ENCODE peak calls at places on chromosomes 11 and 22, in ten cellular contexts. One of them, this sample, is unnamed.

GRCh38 chr11:80837051-80837450 is 1396.2 kb upstream of the TENM4 start:
- DNase-seq in neural crest cell: no peak
- DNase-seq in NCI-H1092: no peak
- DNase-seq in KBM-7: no peak
- DNase-seq in nephron progenitor cell: no peak
- DNase-seq in GM23248: no peak
- DNase-seq in astrocyte: no peak
- DNase-seq in coronary artery: no peak
- DNase-seq in adrenal gland: no peak
- DNase-seq in fibroblast of villous mesenchyme: no peak
- DNase-seq in this sample: no peak

GRCh38 chr11:102802341-102802740 is 4.4 kb upstream of the MMP1 start:
- DNase-seq in coronary artery: no peak
- DNase-seq in neural crest cell: no peak
- DNase-seq in KBM-7: no peak
- DNase-seq in fibroblast of villous mesenchyme: peak
- DNase-seq in GM23248: peak
- DNase-seq in NCI-H1092: no peak
- DNase-seq in adrenal gland: no peak
- DNase-seq in nephron progenitor cell: no peak
- DNase-seq in astrocyte: peak
- DNase-seq in this sample: no peak

GRCh38 chr11:119371778-119372182 is 9.7 kb downstream of the USP2 start:
- DNase-seq in adrenal gland: peak
- DNase-seq in KBM-7: no peak
- DNase-seq in fibroblast of villous mesenchyme: no peak
- DNase-seq in coronary artery: no peak
- DNase-seq in astrocyte: no peak
- DNase-seq in GM23248: no peak
- DNase-seq in neural crest cell: no peak
- DNase-seq in nephron progenitor cell: no peak
- DNase-seq in NCI-H1092: peak
- DNase-seq in this sample: no peak

GRCh38 chr22:44311855-44312170 is 938 bp downstream of the SHISAL1 start:
- DNase-seq in astrocyte: peak
- DNase-seq in fibroblast of villous mesenchyme: peak
- DNase-seq in neural crest cell: no peak
- DNase-seq in NCI-H1092: no peak
- DNase-seq in nephron progenitor cell: no peak
- DNase-seq in KBM-7: no peak
- DNase-seq in coronary artery: no peak
- DNase-seq in GM23248: peak
- DNase-seq in adrenal gland: no peak
- DNase-seq in this sample: no peak

GRCh38 chr22:23226497-23226850 is 46.2 kb downstream of the BCR start:
- DNase-seq in neural crest cell: no peak
- DNase-seq in fibroblast of villous mesenchyme: peak
- DNase-seq in GM23248: peak
- DNase-seq in NCI-H1092: no peak
- DNase-seq in KBM-7: no peak
- DNase-seq in astrocyte: no peak
- DNase-seq in nephron progenitor cell: no peak
- DNase-seq in coronary artery: no peak
- DNase-seq in adrenal gland: no peak
- DNase-seq in this sample: no peak

GRCh38 chr11:45578286-45578685 is 87.1 kb downstream of the CHST1 start:
- DNase-seq in nephron progenitor cell: no peak
- DNase-seq in KBM-7: no peak
- DNase-seq in coronary artery: no peak
- DNase-seq in neural crest cell: no peak
- DNase-seq in NCI-H1092: no peak
- DNase-seq in GM23248: no peak
- DNase-seq in astrocyte: no peak
- DNase-seq in fibroblast of villous mesenchyme: no peak
- DNase-seq in adrenal gland: no peak
- DNase-seq in this sample: no peak

GRCh38 chr22:45928726-45929359 is 48.1 kb downstream of the WNT7B start:
- DNase-seq in adrenal gland: no peak
- DNase-seq in GM23248: no peak
- DNase-seq in NCI-H1092: no peak
- DNase-seq in KBM-7: no peak
- DNase-seq in fibroblast of villous mesenchyme: no peak
- DNase-seq in astrocyte: no peak
- DNase-seq in neural crest cell: no peak
- DNase-seq in coronary artery: no peak
- DNase-seq in nephron progenitor cell: no peak
- DNase-seq in this sample: no peak

GRCh38 chr22:50399751-50400331 is 56.7 kb downstream of the PPP6R2 start:
- DNase-seq in astrocyte: no peak
- DNase-seq in nephron progenitor cell: peak
- DNase-seq in GM23248: peak
- DNase-seq in adrenal gland: peak
- DNase-seq in coronary artery: no peak
- DNase-seq in neural crest cell: peak
- DNase-seq in NCI-H1092: no peak
- DNase-seq in fibroblast of villous mesenchyme: peak
- DNase-seq in KBM-7: peak
- DNase-seq in this sample: peak

GRCh38 chr22:46084943-46085830 is 65.1 kb upstream of the PPARA start:
- DNase-seq in nephron progenitor cell: no peak
- DNase-seq in astrocyte: peak
- DNase-seq in adrenal gland: peak
- DNase-seq in NCI-H1092: no peak
- DNase-seq in neural crest cell: no peak
- DNase-seq in KBM-7: no peak
- DNase-seq in GM23248: peak
- DNase-seq in coronary artery: peak
- DNase-seq in fibroblast of villous mesenchyme: peak
- DNase-seq in this sample: no peak

GRCh38 chr22:44445731-44446130 is 52.3 kb downstream of the RTL6 start:
- DNase-seq in adrenal gland: no peak
- DNase-seq in KBM-7: no peak
- DNase-seq in NCI-H1092: no peak
- DNase-seq in neural crest cell: no peak
- DNase-seq in astrocyte: peak
- DNase-seq in nephron progenitor cell: no peak
- DNase-seq in fibroblast of villous mesenchyme: no peak
- DNase-seq in GM23248: no peak
- DNase-seq in coronary artery: no peak
- DNase-seq in this sample: no peak

GRCh38 chr11:11979487-11980117 is 28.8 kb downstream of the DKK3 start:
- DNase-seq in KBM-7: no peak
- DNase-seq in NCI-H1092: no peak
- DNase-seq in coronary artery: peak
- DNase-seq in neural crest cell: no peak
- DNase-seq in astrocyte: peak
- DNase-seq in adrenal gland: no peak
- DNase-seq in fibroblast of villous mesenchyme: peak
- DNase-seq in nephron progenitor cell: no peak
- DNase-seq in GM23248: peak
- DNase-seq in this sample: no peak

GRCh38 chr22:22110548-22111266 is 128.1 kb upstream of the TOP3B start:
- DNase-seq in coronary artery: no peak
- DNase-seq in NCI-H1092: peak
- DNase-seq in KBM-7: peak
- DNase-seq in astrocyte: peak
- DNase-seq in adrenal gland: no peak
- DNase-seq in GM23248: peak
- DNase-seq in fibroblast of villous mesenchyme: peak
- DNase-seq in neural crest cell: peak
- DNase-seq in nephron progenitor cell: peak
- DNase-seq in this sample: peak

GRCh38 chr11:45527898-45528297 is 137.5 kb downstream of the CHST1 start:
- DNase-seq in nephron progenitor cell: no peak
- DNase-seq in adrenal gland: no peak
- DNase-seq in neural crest cell: no peak
- DNase-seq in coronary artery: no peak
- DNase-seq in GM23248: no peak
- DNase-seq in KBM-7: no peak
- DNase-seq in fibroblast of villous mesenchyme: no peak
- DNase-seq in NCI-H1092: no peak
- DNase-seq in astrocyte: no peak
- DNase-seq in this sample: no peak

GRCh38 chr11:8002676-8003075 is 15.5 kb downstream of the EIF3F start:
- DNase-seq in NCI-H1092: no peak
- DNase-seq in KBM-7: no peak
- DNase-seq in fibroblast of villous mesenchyme: no peak
- DNase-seq in adrenal gland: no peak
- DNase-seq in astrocyte: no peak
- DNase-seq in nephron progenitor cell: no peak
- DNase-seq in GM23248: no peak
- DNase-seq in neural crest cell: no peak
- DNase-seq in coronary artery: no peak
- DNase-seq in this sample: no peak

GRCh38 chr22:19987394-19988306 is 29.0 kb downstream of the ARVCF start:
- DNase-seq in coronary artery: no peak
- DNase-seq in astrocyte: no peak
- DNase-seq in neural crest cell: no peak
- DNase-seq in fibroblast of villous mesenchyme: no peak
- DNase-seq in KBM-7: no peak
- DNase-seq in nephron progenitor cell: no peak
- DNase-seq in GM23248: no peak
- DNase-seq in NCI-H1092: no peak
- DNase-seq in adrenal gland: no peak
- DNase-seq in this sample: no peak

GRCh38 chr11:32843544-32843943 is 13.8 kb downstream of the PRRG4 start:
- DNase-seq in fibroblast of villous mesenchyme: no peak
- DNase-seq in astrocyte: no peak
- DNase-seq in GM23248: no peak
- DNase-seq in NCI-H1092: no peak
- DNase-seq in nephron progenitor cell: no peak
- DNase-seq in KBM-7: no peak
- DNase-seq in neural crest cell: no peak
- DNase-seq in coronary artery: no peak
- DNase-seq in adrenal gland: no peak
- DNase-seq in this sample: no peak

GRCh38 chr11:2211113-2211971 is 39.7 kb upstream of the TH start:
- DNase-seq in nephron progenitor cell: no peak
- DNase-seq in KBM-7: no peak
- DNase-seq in neural crest cell: no peak
- DNase-seq in GM23248: no peak
- DNase-seq in astrocyte: no peak
- DNase-seq in coronary artery: no peak
- DNase-seq in adrenal gland: no peak
- DNase-seq in NCI-H1092: peak
- DNase-seq in fibroblast of villous mesenchyme: no peak
- DNase-seq in this sample: peak

GRCh38 chr11:109946322-109946846 is 146.8 kb upstream of the ZC3H12C start:
- DNase-seq in coronary artery: peak
- DNase-seq in KBM-7: peak
- DNase-seq in neural crest cell: peak
- DNase-seq in astrocyte: peak
- DNase-seq in fibroblast of villous mesenchyme: peak
- DNase-seq in GM23248: peak
- DNase-seq in adrenal gland: peak
- DNase-seq in nephron progenitor cell: peak
- DNase-seq in NCI-H1092: peak
- DNase-seq in this sample: peak

GRCh38 chr11:10498426-10499250 is 42.3 kb downstream of the RNF141 start:
- DNase-seq in coronary artery: no peak
- DNase-seq in nephron progenitor cell: no peak
- DNase-seq in KBM-7: no peak
- DNase-seq in adrenal gland: no peak
- DNase-seq in NCI-H1092: no peak
- DNase-seq in fibroblast of villous mesenchyme: no peak
- DNase-seq in GM23248: no peak
- DNase-seq in astrocyte: no peak
- DNase-seq in neural crest cell: no peak
- DNase-seq in this sample: peak

GRCh38 chr11:125263268-125263790 is 98.8 kb downstream of the PKNOX2 start:
- DNase-seq in KBM-7: no peak
- DNase-seq in GM23248: peak
- DNase-seq in coronary artery: peak
- DNase-seq in NCI-H1092: peak
- DNase-seq in fibroblast of villous mesenchyme: peak
- DNase-seq in adrenal gland: peak
- DNase-seq in astrocyte: peak
- DNase-seq in neural crest cell: peak
- DNase-seq in nephron progenitor cell: peak
- DNase-seq in this sample: peak

GRCh38 chr11:36746886-36747710 is 149.1 kb upstream of the RAG2 start:
- DNase-seq in NCI-H1092: peak
- DNase-seq in adrenal gland: peak
- DNase-seq in KBM-7: peak
- DNase-seq in GM23248: peak
- DNase-seq in fibroblast of villous mesenchyme: peak
- DNase-seq in coronary artery: peak
- DNase-seq in neural crest cell: peak
- DNase-seq in nephron progenitor cell: peak
- DNase-seq in astrocyte: peak
- DNase-seq in this sample: peak

GRCh38 chr22:41668971-41669911 is 19.4 kb downstream of the SNU13 start:
- DNase-seq in adrenal gland: no peak
- DNase-seq in astrocyte: peak
- DNase-seq in GM23248: peak
- DNase-seq in coronary artery: no peak
- DNase-seq in neural crest cell: no peak
- DNase-seq in NCI-H1092: no peak
- DNase-seq in nephron progenitor cell: no peak
- DNase-seq in fibroblast of villous mesenchyme: peak
- DNase-seq in KBM-7: no peak
- DNase-seq in this sample: no peak

GRCh38 chr22:39994046-39994565 is 648 bp upstream of the FAM83F start:
- DNase-seq in fibroblast of villous mesenchyme: no peak
- DNase-seq in NCI-H1092: no peak
- DNase-seq in nephron progenitor cell: no peak
- DNase-seq in adrenal gland: no peak
- DNase-seq in neural crest cell: no peak
- DNase-seq in coronary artery: no peak
- DNase-seq in astrocyte: no peak
- DNase-seq in GM23248: no peak
- DNase-seq in KBM-7: no peak
- DNase-seq in this sample: no peak

GRCh38 chr11:36149538-36150242 is 139.5 kb downstream of the COMMD9 start:
- DNase-seq in NCI-H1092: no peak
- DNase-seq in astrocyte: peak
- DNase-seq in adrenal gland: peak
- DNase-seq in GM23248: peak
- DNase-seq in KBM-7: peak
- DNase-seq in nephron progenitor cell: no peak
- DNase-seq in fibroblast of villous mesenchyme: peak
- DNase-seq in neural crest cell: no peak
- DNase-seq in coronary artery: peak
- DNase-seq in this sample: no peak

GRCh38 chr11:61956191-61957027 is 6.3 kb downstream of the BEST1 start:
- DNase-seq in neural crest cell: no peak
- DNase-seq in coronary artery: no peak
- DNase-seq in KBM-7: no peak
- DNase-seq in astrocyte: no peak
- DNase-seq in NCI-H1092: no peak
- DNase-seq in GM23248: no peak
- DNase-seq in fibroblast of villous mesenchyme: no peak
- DNase-seq in adrenal gland: no peak
- DNase-seq in nephron progenitor cell: no peak
- DNase-seq in this sample: peak

GRCh38 chr22:41367680-41368542 is 13.8 kb upstream of the TEF start:
- DNase-seq in nephron progenitor cell: no peak
- DNase-seq in GM23248: peak
- DNase-seq in fibroblast of villous mesenchyme: peak
- DNase-seq in KBM-7: no peak
- DNase-seq in coronary artery: no peak
- DNase-seq in neural crest cell: no peak
- DNase-seq in NCI-H1092: no peak
- DNase-seq in adrenal gland: peak
- DNase-seq in astrocyte: peak
- DNase-seq in this sample: no peak

GRCh38 chr22:30857791-30858190 is 110.8 kb downstream of the MORC2 start:
- DNase-seq in fibroblast of villous mesenchyme: no peak
- DNase-seq in KBM-7: no peak
- DNase-seq in coronary artery: no peak
- DNase-seq in GM23248: no peak
- DNase-seq in nephron progenitor cell: no peak
- DNase-seq in NCI-H1092: no peak
- DNase-seq in neural crest cell: no peak
- DNase-seq in astrocyte: no peak
- DNase-seq in adrenal gland: no peak
- DNase-seq in this sample: no peak